ENCODE peak calls at places on chromosomes 2 and 18, in six cellular contexts. E, D, X, Q, M and Y are unnamed samples.

GRCh38 chr2:222795671-222796357 is 65.0 kb upstream of the ACSL3 start:
- DNase-seq in E (no peak), D (no peak), X (no peak), Q (no peak), M (no peak), Y (no peak)

GRCh38 chr18:50080932-50081560 is 113.9 kb downstream of the MYO5B start:
- DNase-seq in E (no peak), D (no peak), X (no peak), Q (no peak), M (no peak), Y (no peak)

GRCh38 chr2:5510082-5510481 is 182.1 kb upstream of the SOX11 start:
- DNase-seq in E (no peak), D (no peak), X (no peak), Q (no peak), M (no peak), Y (no peak)

GRCh38 chr2:25617948-25618646 is 55.3 kb downstream of the DTNB start:
- DNase-seq in E (no peak), D (no peak), X (no peak), Q (no peak), M (no peak), Y (no peak)

GRCh38 chr2:237486819-237487448 is at the start of gene MLPH:
- DNase-seq in E (no peak), D (peak; percentile 90), X (peak; percentile 48), Q (no peak), M (peak; percentile 81), Y (no peak)

GRCh38 chr2:165203689-165204559 is at the start of gene SCN3A:
- DNase-seq in E (peak; percentile 8), D (no peak), X (peak; percentile 59), Q (peak; percentile 36), M (peak; percentile 53), Y (no peak)

GRCh38 chr2:73931531-73932500 is 5.1 kb downstream of the DGUOK start:
- DNase-seq in E (peak; percentile 36), D (no peak), X (no peak), Q (no peak), M (no peak), Y (no peak)

GRCh38 chr2:100397117-100397860 is 20.2 kb downstream of the CHST10 start:
- DNase-seq in E (no peak), D (no peak), X (no peak), Q (no peak), M (no peak), Y (no peak)

GRCh38 chr2:38533757-38534545 is 68.8 kb downstream of the HNRNPLL start:
- DNase-seq in E (no peak), D (no peak), X (no peak), Q (no peak), M (no peak), Y (no peak)

GRCh38 chr2:204122425-204122824 is 185.9 kb downstream of the ICOS start:
- DNase-seq in E (no peak), D (no peak), X (no peak), Q (no peak), M (no peak), Y (no peak)

GRCh38 chr2:190984595-190984994 is 29.4 kb downstream of the STAT1 start:
- DNase-seq in E (peak; percentile 66), D (no peak), X (no peak), Q (no peak), M (no peak), Y (no peak)

GRCh38 chr2:58137856-58138255 is 91.2 kb downstream of the VRK2 start:
- DNase-seq in E (no peak), D (no peak), X (peak; percentile 25), Q (no peak), M (no peak), Y (peak; percentile 2)

GRCh38 chr2:1723397-1724042 is 20.8 kb downstream of the PXDN start:
- DNase-seq in E (no peak), D (no peak), X (no peak), Q (no peak), M (no peak), Y (no peak)

GRCh38 chr2:96831679-96832078 is 12.1 kb downstream of the ANKRD23 start:
- DNase-seq in E (no peak), D (peak; percentile 88), X (no peak), Q (no peak), M (peak; percentile 73), Y (no peak)

GRCh38 chr2:42847596-42848151 is 55.3 kb upstream of the HAAO start:
- DNase-seq in E (no peak), D (no peak), X (no peak), Q (no peak), M (no peak), Y (no peak)

GRCh38 chr2:138474093-138474834 is 27.3 kb upstream of the SPOPL start:
- DNase-seq in E (no peak), D (no peak), X (no peak), Q (no peak), M (no peak), Y (no peak)

DNA sequence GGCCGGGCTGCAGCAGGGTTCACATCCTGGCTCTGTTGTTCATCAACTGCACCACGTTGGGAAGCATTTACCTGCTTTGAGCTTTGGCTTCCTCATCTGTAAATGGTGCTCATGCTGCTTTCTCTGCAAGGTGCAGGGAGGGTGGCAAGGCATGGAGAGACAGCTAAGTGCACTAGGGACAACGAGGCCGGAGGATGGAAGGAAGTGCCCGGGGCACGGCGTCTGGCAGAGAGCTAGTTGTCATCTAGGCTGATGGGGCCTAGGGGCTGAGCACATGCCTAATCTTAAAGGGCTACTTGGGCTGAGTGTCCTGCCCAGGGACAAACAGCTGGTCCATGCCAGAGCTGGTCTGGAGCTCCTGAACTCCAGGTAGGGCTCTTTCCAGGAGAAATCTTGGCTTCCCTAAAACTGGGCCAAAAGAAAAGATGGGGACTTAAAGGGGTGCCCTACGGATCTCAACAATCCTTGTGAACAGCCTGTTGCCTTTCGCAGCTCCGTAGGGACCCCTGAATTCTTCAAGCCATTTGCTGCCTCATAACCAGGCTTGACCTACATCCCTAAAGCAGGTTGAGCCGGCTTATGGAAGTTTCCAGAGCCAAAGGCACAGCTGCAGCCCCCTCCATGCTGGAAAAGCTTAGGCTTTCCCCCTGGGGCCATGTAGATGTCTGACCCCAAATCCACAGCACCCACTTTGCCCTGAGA is 130.8 kb downstream of the SMAD7 start:
- DNase-seq in E (no peak), D (peak; percentile 31), X (no peak), Q (peak; percentile 14), M (no peak), Y (no peak)
- H3K27ac ChIP-seq in E (no peak overlapping the region), D (no peak overlapping the region), X (peak overlapping the region; percentile 12), Q (no peak overlapping the region), M (no peak overlapping the region), Y (no peak overlapping the region)

GRCh38 chr18:3649135-3649558 is 199.2 kb downstream of the TGIF1 start:
- DNase-seq in E (no peak), D (no peak), X (peak; percentile 9), Q (no peak), M (no peak), Y (no peak)

GRCh38 chr18:3651266-3651665 is 201.3 kb downstream of the TGIF1 start:
- DNase-seq in E (no peak), D (no peak), X (no peak), Q (no peak), M (no peak), Y (no peak)

GRCh38 chr18:3648695-3649094 is 198.7 kb downstream of the TGIF1 start:
- DNase-seq in E (no peak), D (no peak), X (no peak), Q (no peak), M (no peak), Y (no peak)

GRCh38 chr18:3647636-3648035 is 197.7 kb downstream of the TGIF1 start:
- DNase-seq in E (no peak), D (no peak), X (no peak), Q (no peak), M (no peak), Y (no peak)

DNA sequence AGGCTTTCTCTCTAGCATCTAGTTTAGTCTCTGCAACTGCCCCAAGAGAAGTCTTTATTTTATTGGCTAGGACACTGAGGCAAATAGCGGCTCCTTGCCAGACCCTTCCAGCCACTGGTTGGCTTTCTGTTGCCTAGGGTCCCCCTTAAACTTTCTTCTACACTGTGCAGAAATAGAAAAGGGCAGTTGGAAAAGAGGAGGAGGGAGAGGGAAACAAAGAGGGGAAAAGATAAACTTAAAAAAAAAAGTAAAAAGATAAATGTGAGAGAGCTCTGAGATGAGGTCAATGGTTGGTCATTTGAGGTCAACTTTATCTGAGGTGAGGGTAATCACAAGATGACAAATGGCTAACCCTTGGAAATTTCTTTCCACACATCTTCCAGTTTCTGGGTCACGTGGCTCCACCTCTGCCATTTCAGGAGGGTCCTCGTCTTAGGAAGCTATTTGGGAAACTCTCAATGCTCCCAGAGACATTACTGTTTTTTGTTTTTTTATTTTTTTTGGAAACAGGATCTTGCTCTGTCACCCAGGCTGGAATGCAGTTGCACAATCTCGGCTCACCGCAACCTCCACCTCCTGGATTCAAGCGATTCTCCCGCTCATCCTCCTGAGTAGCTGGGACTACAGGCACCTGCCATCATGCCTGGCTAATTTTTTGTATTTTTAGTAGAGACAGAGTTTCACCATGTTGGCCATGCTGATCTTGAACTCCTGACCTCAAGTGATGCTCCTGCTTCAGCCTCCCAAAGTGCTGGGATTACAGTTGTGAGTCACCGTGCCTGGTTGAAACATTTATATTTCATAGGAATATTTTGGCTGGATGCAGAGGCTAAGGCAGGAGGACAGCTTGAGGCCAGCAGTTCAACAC is 199.8 kb downstream of the TGIF1 start:
- DNase-seq in E (no peak), D (no peak), X (peak; percentile 73), Q (no peak), M (peak; percentile 19), Y (no peak)
- H3K27ac ChIP-seq in E (no peak overlapping the region), D (no peak overlapping the region), X (peak overlapping the region; percentile 77), Q (no peak overlapping the region), M (no peak overlapping the region), Y (no peak overlapping the region)

GRCh38 chr2:18949871-18950597 is 360.7 kb upstream of the NT5C1B start:
- DNase-seq in E (no peak), D (no peak), X (no peak), Q (no peak), M (no peak), Y (no peak)

GRCh38 chr2:18950598-18950933 is 361.2 kb upstream of the NT5C1B start:
- DNase-seq in E (no peak), D (no peak), X (no peak), Q (no peak), M (no peak), Y (no peak)
- H3K27ac ChIP-seq in E (no peak overlapping the region), D (no peak overlapping the region), X (no peak overlapping the region), Q (no peak overlapping the region), M (no peak overlapping the region), Y (no peak overlapping the region)

GRCh38 chr2:184598313-184599053 is at the start of gene ZNF804A:
- DNase-seq in E (no peak), D (peak; percentile 63), X (peak; percentile 68), Q (peak; percentile 49), M (peak; percentile 54), Y (peak; percentile 65)

GRCh38 chr2:184599054-184599874 is 935 bp downstream of the ZNF804A start:
- DNase-seq in E (no peak), D (no peak), X (no peak), Q (no peak), M (no peak), Y (no peak)

GRCh38 chr2:184597996-184598312 is 375 bp upstream of the ZNF804A start:
- DNase-seq in E (no peak), D (no peak), X (no peak), Q (no peak), M (no peak), Y (no peak)

GRCh38 chr2:184597571-184597980 is 753 bp upstream of the ZNF804A start:
- DNase-seq in E (no peak), D (no peak), X (peak; percentile 24), Q (peak; percentile 53), M (peak; percentile 21), Y (peak; percentile 43)

DNA sequence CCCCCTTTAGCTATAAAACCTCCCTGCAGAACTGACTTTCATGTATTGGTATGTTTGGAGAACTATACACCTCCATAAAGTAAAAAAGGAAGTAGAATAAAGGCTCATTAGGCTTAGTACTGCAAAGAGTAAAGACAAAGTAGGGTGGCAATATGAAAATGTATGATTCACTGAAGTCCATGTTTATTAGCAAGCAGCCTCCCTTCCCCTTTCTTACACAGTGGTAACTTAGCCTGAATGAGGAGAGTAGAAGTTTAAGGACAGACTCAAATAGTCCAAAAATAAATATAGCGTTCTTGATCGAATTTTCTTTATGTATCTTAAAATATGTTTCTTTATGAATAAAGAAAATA is 1.5 kb downstream of the ZNF804A start:
- DNase-seq in E (no peak), D (no peak), X (no peak), Q (no peak), M (no peak), Y (no peak)
- H3K27ac ChIP-seq in E (no peak overlapping the region), D (no peak overlapping the region), X (no peak overlapping the region), Q (no peak overlapping the region), M (no peak overlapping the region), Y (no peak overlapping the region)